ENCODE peak calls at places on chromosomes 3 and 15, in seven cellular contexts. R, T, M, U, W, K and A are unnamed samples.

GRCh38 chr15:68842958-68843357 is 22.3 kb upstream of the ANP32A start:
- DNase-seq in R (no peak), T (no peak), M (no peak), U (no peak), W (no peak), K (no peak), A (no peak)

GRCh38 chr3:126465928-126466564 is 9.6 kb downstream of the ZXDC start:
- DNase-seq in R (no peak), T (no peak), M (no peak), U (no peak), W (no peak), K (no peak), A (no peak)

GRCh38 chr15:88512606-88513005 is 33.9 kb downstream of the DET1 start:
- DNase-seq in R (no peak), T (no peak), M (no peak), U (no peak), W (no peak), K (no peak), A (peak)

GRCh38 chr3:6994081-6994668 is 133.3 kb downstream of the GRM7 start:
- DNase-seq in R (no peak), T (no peak), M (no peak), U (no peak), W (no peak), K (no peak), A (no peak)

GRCh38 chr3:90007786-90008499 is 900.5 kb downstream of the EPHA3 start:
- DNase-seq in R (no peak), T (peak), M (no peak), U (no peak), W (no peak), K (no peak), A (no peak)

GRCh38 chr3:55893045-55893664 is 406.0 kb upstream of the WNT5A start:
- DNase-seq in R (no peak), T (no peak), M (no peak), U (no peak), W (no peak), K (no peak), A (no peak)

GRCh38 chr3:112117826-112118571 is 15.0 kb downstream of the GCSAM start:
- DNase-seq in R (no peak), T (no peak), M (no peak), U (no peak), W (no peak), K (no peak), A (no peak)

GRCh38 chr3:181610083-181610972 is 101.4 kb upstream of the SOX2 start:
- DNase-seq in R (peak), T (no peak), M (no peak), U (no peak), W (no peak), K (no peak), A (no peak)

GRCh38 chr3:134291300-134292254 is 40.9 kb upstream of the RYK start:
- DNase-seq in R (no peak), T (peak), M (no peak), U (no peak), W (no peak), K (no peak), A (peak)

GRCh38 chr15:51030649-51031316 is 63.9 kb downstream of the TNFAIP8L3 start:
- DNase-seq in R (no peak), T (no peak), M (no peak), U (no peak), W (no peak), K (peak), A (no peak)

GRCh38 chr3:150216866-150217600 is 191.1 kb upstream of the TSC22D2 start:
- DNase-seq in R (peak), T (peak), M (no peak), U (no peak), W (no peak), K (no peak), A (no peak)

GRCh38 chr3:55668359-55668758 is 181.3 kb upstream of the WNT5A start:
- DNase-seq in R (no peak), T (no peak), M (no peak), U (no peak), W (no peak), K (no peak), A (no peak)